ENCODE peak calls at places on chromosomes 16 and 17, in five cellular contexts. W is stomach; S is colonic mucosa; F is effector memory CD4-positive, alpha-beta T cell; P is NT2/D1. C is an unnamed sample. For H3K4me1 and H3K9me3, the result is how much of the 10 kb centered on the place peaks cover.

GRCh38 chr17:57255182-57255775 is 1.0 kb upstream of the MSI2 start:
- DNase-seq in P (no peak), F (no peak), W (no peak), S (no peak), C (no peak)

GRCh38 chr17:67821871-67822367 is 3.4 kb upstream of the BPTF start:
- DNase-seq in S (no peak), F (no peak), W (no peak), P (no peak), C (no peak)

GRCh38 chr17:3890082-3890892 is 2.6 kb downstream of the CAMKK1 start:
- DNase-seq in F (no peak), P (no peak), S (peak), W (peak), C (no peak)

GRCh38 chr16:1639840-1640239 is 27.7 kb downstream of the CRAMP1 start:
- DNase-seq in S (no peak), F (no peak), P (no peak), W (no peak), C (no peak)

GRCh38 chr16:1906846-1907165 is 11.4 kb downstream of the HS3ST6 start:
- DNase-seq in W (no peak), S (no peak), P (no peak), F (no peak), C (no peak)

GRCh38 chr17:79991140-79991923 is 44.3 kb downstream of the TBC1D16 start:
- DNase-seq in S (peak), W (peak), P (peak), F (peak), C (peak)

GRCh38 chr17:34740936-34741515 is 161.6 kb downstream of the TMEM132E start:
- DNase-seq in P (no peak), S (no peak), F (no peak), W (peak), C (no peak)

GRCh38 chr17:73196500-73196899 is 3.6 kb downstream of the COG1 start:
- DNase-seq in F (no peak), S (peak), P (no peak), W (peak), C (no peak)

GRCh38 chr16:15894571-15895358 is 6.4 kb upstream of the CEP20 start:
- DNase-seq in S (no peak), W (no peak), P (no peak), F (no peak), C (no peak)

GRCh38 chr16:31177136-31177535 is 2.8 kb upstream of the FUS start:
- DNase-seq in P (no peak), F (peak), W (no peak), S (no peak), C (no peak)

GRCh38 chr16:26816885-26817571 is 249.7 kb upstream of the C16orf82 start:
- DNase-seq in P (no peak), S (no peak), F (no peak), W (no peak), C (no peak)

GRCh38 chr17:35373984-35374765 is 754 bp upstream of the SLFN11 start:
- DNase-seq in S (peak), P (no peak), W (peak), F (peak), C (peak)

GRCh38 chr17:55237268-55237667 is 27.5 kb upstream of the HLF start:
- DNase-seq in W (no peak), S (no peak), F (no peak), P (no peak), C (no peak)

GRCh38 chr17:29723283-29724047 is 100.8 kb upstream of the CORO6 start:
- DNase-seq in F (no peak), W (no peak), P (no peak), S (no peak), C (no peak)

GRCh38 chr17:6786618-6787017 is 10.6 kb downstream of the FBXO39 start:
- DNase-seq in S (no peak), W (no peak), P (no peak), F (no peak), C (no peak)

GRCh38 chr17:73278465-73279453 is 17.1 kb upstream of the CPSF4L start:
- DNase-seq in S (peak), P (no peak), F (no peak), W (peak), C (peak)

GRCh38 chr17:36213695-36214094 is 2.8 kb downstream of the CCL4L2 start:
- DNase-seq in P (no peak), S (no peak), W (no peak), F (no peak), C (no peak)

GRCh38 chr16:58551496-58551895 is 36.2 kb downstream of the SETD6 start:
- DNase-seq in P (no peak), W (no peak), S (no peak), F (no peak), C (no peak)

DNA sequence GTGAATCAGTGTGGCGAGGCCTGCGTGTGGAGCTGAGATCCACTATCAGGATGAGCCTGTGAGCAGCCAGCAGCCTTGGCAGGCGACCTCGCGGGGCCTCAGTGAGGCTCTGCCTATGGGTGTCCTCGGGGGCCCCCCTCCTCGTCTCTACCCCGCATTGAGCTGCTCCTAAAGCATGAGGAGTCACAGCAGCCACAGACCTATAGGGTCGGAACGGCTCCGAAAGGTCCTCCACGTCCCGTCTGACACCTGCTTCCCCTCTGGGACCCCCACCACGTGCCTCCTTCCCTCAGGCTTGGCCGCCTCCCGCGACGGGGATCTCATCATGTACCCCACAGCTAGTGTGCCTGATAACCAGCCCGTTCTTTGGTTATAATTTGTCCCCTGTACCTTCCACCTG is 28.8 kb downstream of the GRIN2C start:
- DNase-seq in W (no peak), S (no peak), F (no peak), P (no peak), C (no peak)
- H3K4me1 ChIP-seq in W (under half), S (under half), F (under half), P (under half), C (under half)

GRCh38 chr17:27086526-27086925 is 207.4 kb upstream of the WSB1 start:
- DNase-seq in F (no peak), P (no peak), W (no peak), S (no peak), C (no peak)
- H3K9me3 ChIP-seq in F (under half), P (under half), W (under half), S (under half), C (under half)

DNA sequence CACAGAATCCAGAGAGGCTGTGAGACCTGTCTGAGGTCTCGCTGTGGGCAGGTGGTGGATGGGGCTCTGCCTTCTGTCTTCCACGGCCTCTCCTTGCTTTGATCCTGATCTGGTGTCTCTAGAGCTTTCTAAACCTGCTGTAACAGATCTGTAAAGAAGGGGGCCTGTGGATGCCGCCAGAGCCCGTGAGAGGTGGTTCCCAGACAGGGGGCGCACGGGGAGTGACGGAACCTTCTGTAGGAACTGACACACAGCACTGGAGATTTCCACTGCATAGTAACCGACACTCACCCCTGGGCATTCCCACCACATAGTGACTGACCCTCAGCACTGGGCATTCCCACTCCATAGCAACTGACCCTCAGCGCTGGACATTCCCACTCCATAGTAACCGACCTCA is 16.0 kb downstream of the CBFA2T3 start:
- DNase-seq in P (no peak), S (no peak), W (no peak), F (no peak), C (no peak)
- H3K4me1 ChIP-seq in P (under half), S (under half), W (under half), F (under half), C (under half)

GRCh38 chr17:82392209-82392920 is 20.8 kb downstream of the UTS2R start:
- DNase-seq in S (no peak), P (no peak), W (no peak), F (no peak), C (no peak)
- H3K9me3 ChIP-seq in S (under half), P (under half), W (under half), F (under half), C (under half)

GRCh38 chr16:70698901-70699300 is 13.0 kb upstream of the MTSS2 start:
- DNase-seq in S (no peak), F (no peak), W (no peak), P (no peak), C (no peak)

GRCh38 chr16:70700101-70701020 is 14.5 kb upstream of the MTSS2 start:
- DNase-seq in S (no peak), W (no peak), F (no peak), P (no peak), C (no peak)

GRCh38 chr16:70701596-70701995 is 15.7 kb upstream of the MTSS2 start:
- DNase-seq in F (no peak), P (no peak), W (no peak), S (no peak), C (no peak)

GRCh38 chr16:70701036-70701435 is 15.2 kb upstream of the MTSS2 start:
- DNase-seq in F (no peak), W (no peak), S (no peak), P (no peak), C (no peak)

GRCh38 chr16:70699696-70700095 is 13.8 kb upstream of the MTSS2 start:
- DNase-seq in F (no peak), W (no peak), S (no peak), P (no peak), C (no peak)
- H3K4me1 ChIP-seq in F (under half), W (half or more), S (under half), P (half or more), C (under half)

GRCh38 chr16:54648575-54648974 is 282.1 kb upstream of the IRX5 start:
- DNase-seq in P (no peak), W (no peak), S (no peak), F (no peak), C (no peak)

GRCh38 chr16:54651440-54651839 is 279.2 kb upstream of the IRX5 start:
- DNase-seq in W (no peak), F (no peak), P (peak), S (no peak), C (peak)

GRCh38 chr16:54651851-54652770 is 278.6 kb upstream of the IRX5 start:
- DNase-seq in W (no peak), P (no peak), S (no peak), F (no peak), C (no peak)

GRCh38 chr16:54647731-54648221 is 282.9 kb upstream of the IRX5 start:
- DNase-seq in F (no peak), W (no peak), P (no peak), S (no peak), C (peak)

GRCh38 chr16:54649846-54650245 is 280.8 kb upstream of the IRX5 start:
- DNase-seq in P (no peak), S (no peak), W (no peak), F (no peak), C (no peak)
- H3K9me3 ChIP-seq in P (under half), S (under half), W (under half), F (under half), C (under half)

C was measured in HAP-1.